ENCODE peak calls at places on chromosomes 16 and 17, in four cellular contexts. R is T-helper 1 cell, O is hypothalamus, P is ACHN. V is an unnamed sample.
A peak's percentile ranks its signal among the peaks of the same experiment; 100 is the strongest.

GRCh38 chr16:87101903-87102302 is 215.3 kb downstream of the C16orf95 start:
- DNase-seq in R (no peak), O (no peak), P (no peak), V (no peak)

GRCh38 chr16:57863434-57864160 is 61.3 kb upstream of the KIFC3 start:
- DNase-seq in R (no peak), O (no peak), P (peak; percentile 90), V (peak; percentile 65)

GRCh38 chr17:10398352-10398751 is 23.4 kb downstream of the MYH8 start:
- DNase-seq in R (no peak), O (no peak), P (no peak), V (no peak)

GRCh38 chr16:69143116-69143515 is 10.7 kb downstream of the UTP4 start:
- DNase-seq in R (no peak), O (no peak), P (no peak), V (no peak)

GRCh38 chr16:57333402-57333801 is 25.2 kb upstream of the CCL22 start:
- DNase-seq in R (no peak), O (no peak), P (no peak), V (no peak)

GRCh38 chr17:55730808-55731207 is 8.1 kb upstream of the TMEM100 start:
- DNase-seq in R (no peak), O (no peak), P (no peak), V (no peak)

GRCh38 chr16:6949240-6949639 is 383.4 kb upstream of the RBFOX1 start:
- DNase-seq in R (no peak), O (no peak), P (no peak), V (no peak)

GRCh38 chr16:9128346-9129342 is 37.2 kb downstream of the HAPSTR1 start:
- DNase-seq in R (no peak), O (no peak), P (no peak), V (no peak)

GRCh38 chr16:58684001-58684353 is 593 bp downstream of the SLC38A7 start:
- DNase-seq in R (no peak), O (no peak), P (peak; percentile 30), V (no peak)

GRCh38 chr17:82213251-82214011 is 789 bp upstream of the CCDC57 start:
- DNase-seq in R (peak; percentile 44), O (no peak), P (peak; percentile 75), V (peak; percentile 57)

GRCh38 chr17:44533533-44534246 is 23.6 kb upstream of the FZD2 start:
- DNase-seq in R (peak; percentile 74), O (peak; percentile 44), P (peak; percentile 90), V (no peak)

GRCh38 chr16:87076950-87077749 is 240.0 kb downstream of the C16orf95 start:
- DNase-seq in R (no peak), O (no peak), P (peak; percentile 76), V (no peak)

GRCh38 chr17:58447039-58447975 is 30.0 kb upstream of the RNF43 start:
- DNase-seq in R (peak; percentile 21), O (no peak), P (peak; percentile 83), V (peak; percentile 31)

GRCh38 chr16:88200896-88201185 is 181.9 kb upstream of the ZNF469 start:
- DNase-seq in R (no peak), O (no peak), P (no peak), V (no peak)

GRCh38 chr17:68431661-68432071 is 25.6 kb downstream of the WIPI1 start:
- DNase-seq in R (peak; percentile 34), O (no peak), P (peak; percentile 29), V (no peak)

GRCh38 chr16:23071202-23072083 is 77.8 kb downstream of the USP31 start:
- DNase-seq in R (no peak), O (no peak), P (peak; percentile 18), V (no peak)

GRCh38 chr17:66200685-66201092 is 8.8 kb upstream of the CEP112 start:
- DNase-seq in R (peak; percentile 20), O (no peak), P (peak; percentile 77), V (peak; percentile 41)

GRCh38 chr16:9597967-9598730 is 506.7 kb downstream of the HAPSTR1 start:
- DNase-seq in R (no peak), O (no peak), P (no peak), V (no peak)

GRCh38 chr17:6070895-6071511 is 824 bp downstream of the WSCD1 start:
- DNase-seq in R (no peak), O (no peak), P (peak; percentile 44), V (no peak)

GRCh38 chr17:56908061-56908542 is 5.7 kb downstream of the TRIM25 start:
- DNase-seq in R (peak; percentile 5), O (no peak), P (peak; percentile 8), V (no peak)

GRCh38 chr16:68200120-68200783 is 35.7 kb downstream of the ESRP2 start:
- DNase-seq in R (no peak), O (no peak), P (no peak), V (peak; percentile 9)

GRCh38 chr16:81597079-81597658 is 152.6 kb downstream of the CMIP start:
- DNase-seq in R (no peak), O (no peak), P (no peak), V (no peak)

GRCh38 chr17:57256708-57257112 is 387 bp downstream of the MSI2 start:
- DNase-seq in R (peak; percentile 42), O (no peak), P (peak; percentile 42), V (no peak)

GRCh38 chr17:49659983-49660382 is 17.9 kb downstream of the SPOP start:
- DNase-seq in R (no peak), O (no peak), P (no peak), V (no peak)